ENCODE peak calls at places on chromosomes 7 and 10, in six cellular contexts. L is A549, U is GM12878, W is upper lobe of right lung, J is ovary, X is foreskin fibroblast. D is an unnamed sample.

GRCh38 chr10:18793951-18794350 is 134.7 kb downstream of the ARL5B start:
- DNase-seq in W (no peak), J (no peak), U (no peak), L (peak; percentile 3), X (no peak), D (no peak)

GRCh38 chr7:55349126-55349525 is 16.0 kb upstream of the LANCL2 start:
- DNase-seq in J (no peak), U (no peak), L (no peak), W (no peak), X (no peak), D (no peak)

GRCh38 chr7:90749774-90750173 is 153.7 kb downstream of the CDK14 start:
- DNase-seq in L (no peak), X (peak; percentile 29), U (no peak), J (no peak), W (no peak), D (no peak)

GRCh38 chr10:14302035-14302434 is 28.7 kb downstream of the FRMD4A start:
- DNase-seq in W (no peak), J (no peak), U (no peak), L (no peak), X (peak; percentile 2), D (no peak)

GRCh38 chr10:118669020-118669766 is 73.7 kb upstream of the PRLHR start:
- DNase-seq in W (no peak), J (no peak), U (no peak), L (no peak), X (peak; percentile 73), D (no peak)

GRCh38 chr7:145718129-145718528 is 398.5 kb upstream of the CNTNAP2 start:
- DNase-seq in J (no peak), L (no peak), W (no peak), U (no peak), X (no peak), D (no peak)

GRCh38 chr10:71358292-71358691 is 38.4 kb upstream of the CDH23 start:
- DNase-seq in U (no peak), W (no peak), X (no peak), L (no peak), J (no peak), D (no peak)

GRCh38 chr10:964988-965417 is 23.2 kb upstream of the GTPBP4 start:
- DNase-seq in X (no peak), J (no peak), L (no peak), W (peak; percentile 47), U (no peak), D (no peak)

GRCh38 chr10:52063159-52063558 is 250.9 kb upstream of the DKK1 start:
- DNase-seq in X (no peak), W (no peak), L (no peak), J (no peak), U (no peak), D (no peak)

GRCh38 chr10:117541909-117542705 is 439 bp upstream of the EMX2 start:
- DNase-seq in J (peak; percentile 94), U (no peak), X (peak; percentile 91), W (no peak), L (peak; percentile 52), D (no peak)

GRCh38 chr7:142787783-142788182 is 17.0 kb downstream of the PRSS2 start:
- DNase-seq in L (no peak), W (no peak), U (no peak), J (no peak), X (no peak), D (no peak)

GRCh38 chr7:149321978-149322541 is 60.1 kb downstream of the ZNF783 start:
- DNase-seq in J (no peak), U (no peak), L (no peak), W (no peak), X (no peak), D (no peak)

GRCh38 chr7:15801565-15801964 is 115.1 kb upstream of the MEOX2 start:
- DNase-seq in W (no peak), U (no peak), X (peak; percentile 81), J (no peak), L (no peak), D (no peak)

GRCh38 chr10:17113889-17114288 is 15.7 kb downstream of the CUBN start:
- DNase-seq in J (peak; percentile 68), W (no peak), X (peak; percentile 77), U (no peak), L (no peak), D (no peak)

GRCh38 chr10:74381291-74381885 is 230.4 kb downstream of the ADK start:
- DNase-seq in U (no peak), X (no peak), J (no peak), W (no peak), L (no peak), D (no peak)

GRCh38 chr10:130894485-130894884 is 417.0 kb downstream of the TCERG1L start:
- DNase-seq in U (no peak), J (no peak), L (no peak), X (no peak), W (no peak), D (no peak)

GRCh38 chr7:32516551-32517082 is 21.3 kb downstream of the AVL9 start:
- DNase-seq in W (no peak), L (no peak), J (no peak), U (no peak), X (no peak), D (no peak)

GRCh38 chr10:5496261-5497250 is 2.8 kb downstream of the CALML5 start:
- DNase-seq in X (no peak), L (no peak), J (no peak), U (no peak), W (peak; percentile 48), D (peak; percentile 50)

GRCh38 chr10:50552308-50552707 is 71.4 kb downstream of the SGMS1 start:
- DNase-seq in U (no peak), X (peak; percentile 53), W (no peak), L (no peak), J (no peak), D (no peak)

GRCh38 chr10:133009218-133009954 is 67.0 kb upstream of the CFAP46 start:
- DNase-seq in J (no peak), X (no peak), U (no peak), W (peak; percentile 96), L (peak; percentile 36), D (no peak)

GRCh38 chr7:84149573-84149972 is 45.0 kb downstream of the SEMA3A start:
- DNase-seq in J (no peak), W (no peak), X (no peak), U (no peak), L (no peak), D (no peak)

GRCh38 chr7:84142726-84143125 is 51.9 kb downstream of the SEMA3A start:
- DNase-seq in W (no peak), X (no peak), U (no peak), J (no peak), L (no peak), D (no peak)

GRCh38 chr7:84145892-84146291 is 48.7 kb downstream of the SEMA3A start:
- DNase-seq in U (no peak), L (no peak), X (no peak), W (no peak), J (no peak), D (no peak)

GRCh38 chr7:84144480-84144879 is 50.1 kb downstream of the SEMA3A start:
- DNase-seq in J (no peak), U (no peak), W (no peak), L (no peak), X (no peak), D (no peak)

GRCh38 chr7:84144935-84145334 is 49.7 kb downstream of the SEMA3A start:
- DNase-seq in U (no peak), W (no peak), J (no peak), L (no peak), X (no peak), D (no peak)
- H3K4me3 ChIP-seq in U (no peak overlapping the region), W (no peak overlapping the region), J (no peak overlapping the region), L (peak overlapping the region; percentile 6), X (no peak overlapping the region), D (no peak overlapping the region)

DNA sequence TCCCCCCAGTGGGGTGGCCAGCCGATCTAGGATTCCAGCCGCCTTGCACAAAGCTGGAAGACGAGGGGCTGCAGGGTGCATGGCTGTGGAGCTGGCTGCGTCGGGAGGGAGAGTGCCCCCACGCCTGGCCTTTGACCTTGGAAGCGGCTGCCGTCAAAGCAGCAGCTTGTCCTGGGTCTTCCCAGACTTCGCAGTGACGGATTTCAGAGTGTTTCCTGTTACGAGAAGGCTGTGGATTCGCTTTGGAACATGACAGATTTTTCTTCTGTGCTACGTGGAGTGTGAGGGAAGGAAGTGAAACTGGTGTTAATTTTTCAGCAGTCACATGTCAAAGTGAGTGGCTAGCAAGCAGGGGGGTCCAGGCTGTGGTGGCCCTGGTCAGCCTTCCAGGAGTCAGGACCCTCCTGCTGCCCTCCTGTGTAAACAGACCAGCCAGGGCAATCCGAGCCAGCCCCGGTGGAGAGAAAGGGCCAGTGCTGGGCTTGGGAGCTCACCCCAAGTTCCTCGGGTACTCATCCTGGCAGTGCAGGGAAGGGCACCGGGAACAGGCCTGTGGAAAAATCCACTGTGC is 61.8 kb downstream of the LHPP start:
- DNase-seq in J (peak; percentile 69), X (no peak), L (no peak), W (no peak), U (no peak), D (no peak)
- H3K4me3 ChIP-seq in J (peak overlapping the region; percentile 3), X (no peak overlapping the region), L (peak overlapping the region; percentile 16), W (peak overlapping the region; percentile 22), U (no peak overlapping the region), D (peak overlapping the region; percentile 40)

GRCh38 chr7:35725280-35725680 is 30.3 kb upstream of the HERPUD2 start:
- DNase-seq in L (no peak), W (no peak), X (no peak), U (peak; percentile 93), J (no peak), D (no peak)
- H3K4me3 ChIP-seq in L (no peak overlapping the region), W (no peak overlapping the region), X (no peak overlapping the region), U (no peak overlapping the region), J (no peak overlapping the region), D (no peak overlapping the region)

GRCh38 chr7:22728416-22729029 is 1.5 kb downstream of the IL6 start:
- DNase-seq in W (no peak), J (no peak), X (no peak), L (peak; percentile 47), U (no peak), D (no peak)

GRCh38 chr7:22732556-22733126 is 5.6 kb downstream of the IL6 start:
- DNase-seq in L (no peak), W (no peak), J (no peak), U (no peak), X (no peak), D (no peak)

GRCh38 chr7:22729180-22729579 is 2.2 kb downstream of the IL6 start:
- DNase-seq in J (no peak), W (no peak), X (no peak), L (no peak), U (no peak), D (no peak)

GRCh38 chr7:22731781-22732180 is 4.8 kb downstream of the IL6 start:
- DNase-seq in U (no peak), W (no peak), J (no peak), X (no peak), L (no peak), D (no peak)

GRCh38 chr7:22730921-22731654 is 4.1 kb downstream of the IL6 start:
- DNase-seq in U (no peak), L (no peak), X (peak; percentile 89), J (no peak), W (no peak), D (no peak)
- H3K4me3 ChIP-seq in U (no peak overlapping the region), L (no peak overlapping the region), X (peak overlapping the region; percentile 39), J (no peak overlapping the region), W (no peak overlapping the region), D (peak overlapping the region; percentile 42)

D was measured in coronary artery.